ENCODE peak calls at places on chromosomes 2 and 18, in seven cellular contexts. One of them, this sample, is unnamed.

GRCh38 chr2:107322406-107322805 is 436.4 kb upstream of the ST6GAL2 start:
- DNase-seq in NK-92 treated with Interleukin-12 subunit alpha and Interleukin-12 subunit beta, amount 100 ng/mL, for 24 hours: no peak
- DNase-seq in breast epithelium: no peak
- DNase-seq in AG10803: no peak
- DNase-seq in amniotic stem cell: no peak
- DNase-seq in stimulated activated CD4-positive, alpha-beta T cell treated with anti-CD3 and anti-CD28 coated beads, TNF-alpha, amount 100 ng/mL, for 24 hours: no peak
- DNase-seq in omental fat pad: no peak
- DNase-seq in this sample: no peak

GRCh38 chr2:51335072-51336058 is 303.4 kb upstream of the NRXN1 start:
- DNase-seq in amniotic stem cell: no peak
- DNase-seq in breast epithelium: no peak
- DNase-seq in NK-92 treated with Interleukin-12 subunit alpha and Interleukin-12 subunit beta, amount 100 ng/mL, for 24 hours: no peak
- DNase-seq in stimulated activated CD4-positive, alpha-beta T cell treated with anti-CD3 and anti-CD28 coated beads, TNF-alpha, amount 100 ng/mL, for 24 hours: no peak
- DNase-seq in AG10803: no peak
- DNase-seq in omental fat pad: no peak
- DNase-seq in this sample: no peak

GRCh38 chr18:70415823-70416488 is 127.1 kb downstream of the SOCS6 start:
- DNase-seq in amniotic stem cell: no peak
- DNase-seq in breast epithelium: no peak
- DNase-seq in NK-92 treated with Interleukin-12 subunit alpha and Interleukin-12 subunit beta, amount 100 ng/mL, for 24 hours: no peak
- DNase-seq in omental fat pad: no peak
- DNase-seq in AG10803: peak
- DNase-seq in stimulated activated CD4-positive, alpha-beta T cell treated with anti-CD3 and anti-CD28 coated beads, TNF-alpha, amount 100 ng/mL, for 24 hours: no peak
- DNase-seq in this sample: no peak

GRCh38 chr18:3262234-3263171 is 570 bp downstream of the MYL12B start:
- DNase-seq in stimulated activated CD4-positive, alpha-beta T cell treated with anti-CD3 and anti-CD28 coated beads, TNF-alpha, amount 100 ng/mL, for 24 hours: no peak
- DNase-seq in omental fat pad: no peak
- DNase-seq in NK-92 treated with Interleukin-12 subunit alpha and Interleukin-12 subunit beta, amount 100 ng/mL, for 24 hours: peak
- DNase-seq in amniotic stem cell: no peak
- DNase-seq in breast epithelium: peak
- DNase-seq in AG10803: peak
- DNase-seq in this sample: no peak

GRCh38 chr18:61496374-61496773 is 163.1 kb downstream of the CDH20 start:
- DNase-seq in AG10803: no peak
- DNase-seq in NK-92 treated with Interleukin-12 subunit alpha and Interleukin-12 subunit beta, amount 100 ng/mL, for 24 hours: no peak
- DNase-seq in omental fat pad: no peak
- DNase-seq in breast epithelium: no peak
- DNase-seq in stimulated activated CD4-positive, alpha-beta T cell treated with anti-CD3 and anti-CD28 coated beads, TNF-alpha, amount 100 ng/mL, for 24 hours: no peak
- DNase-seq in amniotic stem cell: no peak
- DNase-seq in this sample: no peak

GRCh38 chr18:56402872-56403516 is 235.4 kb downstream of the TXNL1 start:
- DNase-seq in stimulated activated CD4-positive, alpha-beta T cell treated with anti-CD3 and anti-CD28 coated beads, TNF-alpha, amount 100 ng/mL, for 24 hours: no peak
- DNase-seq in NK-92 treated with Interleukin-12 subunit alpha and Interleukin-12 subunit beta, amount 100 ng/mL, for 24 hours: no peak
- DNase-seq in omental fat pad: no peak
- DNase-seq in breast epithelium: no peak
- DNase-seq in amniotic stem cell: peak
- DNase-seq in AG10803: peak
- DNase-seq in this sample: peak

GRCh38 chr2:63047534-63048281 is 2.9 kb upstream of the OTX1 start:
- DNase-seq in breast epithelium: no peak
- DNase-seq in AG10803: no peak
- DNase-seq in stimulated activated CD4-positive, alpha-beta T cell treated with anti-CD3 and anti-CD28 coated beads, TNF-alpha, amount 100 ng/mL, for 24 hours: peak
- DNase-seq in amniotic stem cell: no peak
- DNase-seq in omental fat pad: no peak
- DNase-seq in NK-92 treated with Interleukin-12 subunit alpha and Interleukin-12 subunit beta, amount 100 ng/mL, for 24 hours: no peak
- DNase-seq in this sample: peak

GRCh38 chr2:240162531-240162930 is 22.1 kb upstream of the OTOS start:
- DNase-seq in omental fat pad: no peak
- DNase-seq in amniotic stem cell: no peak
- DNase-seq in breast epithelium: no peak
- DNase-seq in AG10803: no peak
- DNase-seq in NK-92 treated with Interleukin-12 subunit alpha and Interleukin-12 subunit beta, amount 100 ng/mL, for 24 hours: no peak
- DNase-seq in stimulated activated CD4-positive, alpha-beta T cell treated with anti-CD3 and anti-CD28 coated beads, TNF-alpha, amount 100 ng/mL, for 24 hours: no peak
- DNase-seq in this sample: no peak

GRCh38 chr2:48715956-48716355 is 39.6 kb downstream of the LHCGR start:
- DNase-seq in NK-92 treated with Interleukin-12 subunit alpha and Interleukin-12 subunit beta, amount 100 ng/mL, for 24 hours: no peak
- DNase-seq in omental fat pad: no peak
- DNase-seq in stimulated activated CD4-positive, alpha-beta T cell treated with anti-CD3 and anti-CD28 coated beads, TNF-alpha, amount 100 ng/mL, for 24 hours: no peak
- DNase-seq in amniotic stem cell: no peak
- DNase-seq in AG10803: no peak
- DNase-seq in breast epithelium: no peak
- DNase-seq in this sample: no peak

GRCh38 chr18:68152770-68153169 is 562.1 kb downstream of the TMX3 start:
- DNase-seq in NK-92 treated with Interleukin-12 subunit alpha and Interleukin-12 subunit beta, amount 100 ng/mL, for 24 hours: no peak
- DNase-seq in omental fat pad: no peak
- DNase-seq in stimulated activated CD4-positive, alpha-beta T cell treated with anti-CD3 and anti-CD28 coated beads, TNF-alpha, amount 100 ng/mL, for 24 hours: no peak
- DNase-seq in breast epithelium: no peak
- DNase-seq in amniotic stem cell: no peak
- DNase-seq in AG10803: no peak
- DNase-seq in this sample: no peak

GRCh38 chr2:141384676-141385075 is 746.1 kb downstream of the LRP1B start:
- DNase-seq in AG10803: no peak
- DNase-seq in omental fat pad: no peak
- DNase-seq in NK-92 treated with Interleukin-12 subunit alpha and Interleukin-12 subunit beta, amount 100 ng/mL, for 24 hours: no peak
- DNase-seq in breast epithelium: no peak
- DNase-seq in amniotic stem cell: no peak
- DNase-seq in stimulated activated CD4-positive, alpha-beta T cell treated with anti-CD3 and anti-CD28 coated beads, TNF-alpha, amount 100 ng/mL, for 24 hours: no peak
- DNase-seq in this sample: no peak

GRCh38 chr18:28736951-28737350 is 560.0 kb upstream of the CDH2 start:
- DNase-seq in stimulated activated CD4-positive, alpha-beta T cell treated with anti-CD3 and anti-CD28 coated beads, TNF-alpha, amount 100 ng/mL, for 24 hours: no peak
- DNase-seq in breast epithelium: no peak
- DNase-seq in amniotic stem cell: no peak
- DNase-seq in omental fat pad: no peak
- DNase-seq in NK-92 treated with Interleukin-12 subunit alpha and Interleukin-12 subunit beta, amount 100 ng/mL, for 24 hours: no peak
- DNase-seq in AG10803: no peak
- DNase-seq in this sample: no peak

GRCh38 chr2:172308253-172308935 is 119.0 kb upstream of the ITGA6 start:
- DNase-seq in omental fat pad: no peak
- DNase-seq in stimulated activated CD4-positive, alpha-beta T cell treated with anti-CD3 and anti-CD28 coated beads, TNF-alpha, amount 100 ng/mL, for 24 hours: no peak
- DNase-seq in amniotic stem cell: no peak
- DNase-seq in breast epithelium: no peak
- DNase-seq in NK-92 treated with Interleukin-12 subunit alpha and Interleukin-12 subunit beta, amount 100 ng/mL, for 24 hours: no peak
- DNase-seq in AG10803: no peak
- DNase-seq in this sample: no peak

GRCh38 chr2:227152093-227152766 is 11.8 kb downstream of the COL4A4 start:
- DNase-seq in amniotic stem cell: no peak
- DNase-seq in AG10803: no peak
- DNase-seq in omental fat pad: no peak
- DNase-seq in NK-92 treated with Interleukin-12 subunit alpha and Interleukin-12 subunit beta, amount 100 ng/mL, for 24 hours: no peak
- DNase-seq in breast epithelium: no peak
- DNase-seq in stimulated activated CD4-positive, alpha-beta T cell treated with anti-CD3 and anti-CD28 coated beads, TNF-alpha, amount 100 ng/mL, for 24 hours: no peak
- DNase-seq in this sample: no peak

GRCh38 chr2:40400336-40400953 is 51.4 kb downstream of the SLC8A1 start:
- DNase-seq in NK-92 treated with Interleukin-12 subunit alpha and Interleukin-12 subunit beta, amount 100 ng/mL, for 24 hours: no peak
- DNase-seq in omental fat pad: no peak
- DNase-seq in AG10803: peak
- DNase-seq in stimulated activated CD4-positive, alpha-beta T cell treated with anti-CD3 and anti-CD28 coated beads, TNF-alpha, amount 100 ng/mL, for 24 hours: no peak
- DNase-seq in breast epithelium: no peak
- DNase-seq in amniotic stem cell: no peak
- DNase-seq in this sample: no peak

This sample was measured in suprapubic skin.